ENCODE peak calls at places on chromosomes 7 and 10, in five cellular contexts. T, G, I, H and D are unnamed samples. For H3K4me1 and H3K36me3, the result is how much of the 10 kb centered on the place peaks cover.

GRCh38 chr10:110269641-110270318 is 34.9 kb downstream of the SMNDC1 start:
- DNase-seq in T (no peak), G (no peak), I (peak), H (peak), D (no peak)

GRCh38 chr7:99843808-99844207 is 16.0 kb downstream of the CYP3A43 start:
- DNase-seq in T (no peak), G (no peak), I (peak), H (peak), D (no peak)

GRCh38 chr10:46787321-46787615 is 124.0 kb upstream of the PTPN20 start:
- DNase-seq in T (no peak), G (no peak), I (peak), H (peak), D (no peak)

GRCh38 chr7:33979300-33979806 is 74.0 kb downstream of the BMPER start:
- DNase-seq in T (no peak), G (no peak), I (no peak), H (no peak), D (no peak)

GRCh38 chr10:123901621-123902020 is 10.0 kb upstream of the CPXM2 start:
- DNase-seq in T (no peak), G (no peak), I (no peak), H (no peak), D (no peak)

GRCh38 chr10:127853868-127854768 is 38.6 kb downstream of the CLRN3 start:
- DNase-seq in T (peak), G (peak), I (peak), H (peak), D (peak)

GRCh38 chr7:112160130-112160770 is 45.9 kb downstream of the DOCK4 start:
- DNase-seq in T (no peak), G (no peak), I (no peak), H (no peak), D (no peak)

GRCh38 chr7:157431173-157431950 is 94.6 kb downstream of the DNAJB6 start:
- DNase-seq in T (no peak), G (no peak), I (no peak), H (no peak), D (peak)

GRCh38 chr10:14782691-14783363 is 8.1 kb upstream of the FAM107B start:
- DNase-seq in T (no peak), G (no peak), I (peak), H (no peak), D (no peak)

GRCh38 chr7:55158541-55158940 is 139.7 kb downstream of the EGFR start:
- DNase-seq in T (no peak), G (no peak), I (no peak), H (peak), D (no peak)

GRCh38 chr7:41918597-41918996 is 215.7 kb upstream of the INHBA start:
- DNase-seq in T (no peak), G (no peak), I (no peak), H (peak), D (no peak)

DNA sequence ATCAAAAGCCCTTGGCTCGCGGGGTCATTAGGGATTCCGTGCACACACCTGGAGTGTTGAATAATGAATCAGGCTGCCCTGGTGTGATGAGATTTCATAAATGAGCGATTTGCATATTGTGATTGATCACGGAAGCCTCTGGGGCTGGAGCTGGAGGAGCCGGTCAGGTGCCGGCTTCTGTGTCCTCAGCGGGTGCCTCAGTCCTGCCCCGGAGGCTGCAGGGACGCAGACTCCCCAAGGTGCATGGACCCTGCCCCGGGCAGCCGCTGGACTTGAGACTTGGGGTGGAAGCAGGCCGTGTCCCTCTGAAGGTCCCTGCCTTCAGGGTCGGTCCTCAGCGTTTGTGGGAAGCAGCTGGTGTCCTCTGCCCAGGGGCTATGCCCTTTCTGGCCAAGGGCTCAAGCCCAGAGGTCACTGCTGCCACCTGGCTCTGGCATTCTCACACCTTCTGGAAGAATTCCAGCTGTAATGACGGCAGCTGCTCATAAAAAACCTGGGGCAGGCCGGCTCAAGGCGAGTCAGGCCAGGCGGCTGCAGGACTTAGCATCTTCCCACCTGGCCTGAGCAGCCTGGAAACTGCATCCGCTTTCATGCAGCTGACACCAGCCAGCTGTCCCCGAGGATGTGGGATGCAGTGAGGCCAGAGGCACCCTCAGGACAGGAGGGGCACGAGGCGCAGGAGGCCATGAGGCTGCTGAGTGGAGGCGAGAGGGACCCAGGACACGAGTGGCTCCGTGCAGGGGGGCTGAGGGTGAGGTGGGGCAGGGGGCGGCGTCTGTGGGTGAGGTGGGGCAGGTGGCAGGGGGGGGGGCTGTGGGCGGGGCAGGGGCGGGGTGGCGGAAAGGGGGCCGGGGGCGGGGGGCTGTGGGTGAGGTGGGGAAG is 47.7 kb upstream of the ADGRA1 start:
- DNase-seq in T (no peak), G (no peak), I (no peak), H (no peak), D (no peak)
- H3K4me1 ChIP-seq in T (under half), G (under half), I (under half), H (under half), D (under half)

DNA sequence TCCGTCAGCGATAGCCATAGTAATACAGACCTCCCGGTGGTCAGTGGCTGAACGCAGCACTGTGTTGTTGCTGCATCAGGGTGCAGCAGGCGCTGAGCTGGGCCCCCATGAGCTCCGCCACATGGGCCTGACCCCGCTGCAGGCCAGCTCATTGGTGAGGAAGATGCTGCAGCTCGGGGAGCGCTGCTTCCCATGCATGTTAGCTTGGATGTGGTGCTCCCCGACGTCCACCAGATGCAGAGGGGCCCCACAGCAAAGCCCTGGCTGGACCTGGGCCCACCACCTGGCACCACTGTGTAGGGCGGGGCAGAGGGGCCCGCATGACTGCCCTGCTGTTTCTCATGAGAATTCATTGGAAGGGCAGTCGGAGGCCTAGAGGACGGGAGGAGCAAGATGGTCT is 50.8 kb downstream of the WDR37 start:
- DNase-seq in T (no peak), G (no peak), I (no peak), H (no peak), D (no peak)
- H3K36me3 ChIP-seq in T (half or more), G (under half), I (under half), H (under half), D (half or more)

GRCh38 chr10:119267384-119267783 is 60.0 kb downstream of the GRK5 start:
- DNase-seq in T (no peak), G (no peak), I (no peak), H (no peak), D (no peak)
- H3K4me1 ChIP-seq in T (under half), G (under half), I (under half), H (under half), D (half or more)

DNA sequence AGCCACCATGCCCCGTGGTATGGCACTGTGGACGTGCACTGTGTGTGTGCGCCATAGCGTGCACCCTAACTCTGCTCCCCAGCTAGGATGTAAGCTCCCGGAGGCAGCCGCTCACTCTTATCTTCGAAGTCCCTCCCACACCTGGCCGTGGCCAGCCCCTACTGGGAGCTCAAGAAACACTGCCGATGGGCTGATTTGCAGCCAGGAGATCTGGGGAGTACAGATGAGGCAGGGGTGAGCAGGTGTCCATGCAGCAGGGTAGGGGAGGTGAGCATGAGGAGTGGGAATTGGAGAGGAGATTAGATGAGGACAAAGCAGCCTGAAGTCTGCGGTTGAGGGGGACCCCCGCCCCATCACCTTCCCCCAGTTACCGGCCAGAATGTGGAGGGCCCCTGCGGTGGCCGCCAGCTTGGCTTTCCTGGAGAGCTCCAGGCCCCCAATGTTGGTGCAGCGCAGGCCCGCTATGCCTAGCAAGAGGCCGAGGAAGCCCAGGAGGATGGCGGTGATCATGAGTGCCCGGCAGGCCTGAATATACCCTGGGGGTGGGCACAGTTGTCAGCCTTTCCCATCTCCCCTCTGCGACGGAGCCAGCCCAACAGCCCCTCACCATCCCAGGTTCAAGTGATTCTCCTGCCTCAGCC is 3.6 kb downstream of the CLDN15 start:
- DNase-seq in T (no peak), G (no peak), I (no peak), H (no peak), D (no peak)
- H3K36me3 ChIP-seq in T (under half), G (under half), I (under half), H (under half), D (under half)